ENCODE peak calls at places on chromosomes 2 and 18, in four cellular contexts. One of them, this sample, is unnamed.

GRCh38 chr2:114010001-114010400 is 120.1 kb downstream of the ACTR3 start:
- DNase-seq in mesendoderm: no peak
- DNase-seq in fibroblast of lung: no peak
- DNase-seq in adrenal gland: no peak
- DNase-seq in this sample: no peak

GRCh38 chr2:3692375-3692774 is 11.0 kb upstream of the DCDC2C start:
- DNase-seq in adrenal gland: no peak
- DNase-seq in mesendoderm: peak; percentile 66
- DNase-seq in fibroblast of lung: peak; percentile 22
- DNase-seq in this sample: no peak

GRCh38 chr2:28649481-28650260 is 102.0 kb upstream of the PPP1CB start:
- DNase-seq in adrenal gland: no peak
- DNase-seq in mesendoderm: no peak
- DNase-seq in fibroblast of lung: no peak
- DNase-seq in this sample: no peak

GRCh38 chr2:156320491-156320896 is 12.0 kb downstream of the NR4A2 start:
- DNase-seq in mesendoderm: peak; percentile 85
- DNase-seq in adrenal gland: peak; percentile 41
- DNase-seq in fibroblast of lung: peak; percentile 53
- DNase-seq in this sample: no peak

GRCh38 chr2:31170071-31170698 is 31.9 kb upstream of the GALNT14 start:
- DNase-seq in adrenal gland: peak; percentile 71
- DNase-seq in mesendoderm: peak; percentile 83
- DNase-seq in fibroblast of lung: peak; percentile 70
- DNase-seq in this sample: peak; percentile 38

GRCh38 chr18:67669993-67670671 is 153.6 kb upstream of the DSEL start:
- DNase-seq in fibroblast of lung: peak; percentile 93
- DNase-seq in adrenal gland: no peak
- DNase-seq in mesendoderm: no peak
- DNase-seq in this sample: no peak

GRCh38 chr2:96527052-96527964 is 9.2 kb upstream of the ARID5A start:
- DNase-seq in fibroblast of lung: peak; percentile 47
- DNase-seq in adrenal gland: peak; percentile 25
- DNase-seq in mesendoderm: peak; percentile 28
- DNase-seq in this sample: peak; percentile 45

GRCh38 chr2:8086342-8086741 is 595.5 kb upstream of the ID2 start:
- DNase-seq in adrenal gland: no peak
- DNase-seq in mesendoderm: no peak
- DNase-seq in fibroblast of lung: peak; percentile 16
- DNase-seq in this sample: no peak

GRCh38 chr2:49210191-49210590 is 55.9 kb upstream of the FSHR start:
- DNase-seq in mesendoderm: peak; percentile 89
- DNase-seq in adrenal gland: no peak
- DNase-seq in fibroblast of lung: no peak
- DNase-seq in this sample: no peak

GRCh38 chr2:187233811-187234210 is 214.2 kb downstream of the CALCRL start:
- DNase-seq in fibroblast of lung: no peak
- DNase-seq in adrenal gland: no peak
- DNase-seq in mesendoderm: no peak
- DNase-seq in this sample: no peak

GRCh38 chr2:43853141-43854081 is 14.6 kb downstream of the ABCG8 start:
- DNase-seq in fibroblast of lung: no peak
- DNase-seq in adrenal gland: no peak
- DNase-seq in mesendoderm: no peak
- DNase-seq in this sample: no peak

GRCh38 chr2:222842517-222843174 is 18.2 kb upstream of the ACSL3 start:
- DNase-seq in fibroblast of lung: peak; percentile 57
- DNase-seq in adrenal gland: no peak
- DNase-seq in mesendoderm: no peak
- DNase-seq in this sample: no peak

GRCh38 chr18:59140287-59140885 is 702 bp downstream of the SEC11C start:
- DNase-seq in adrenal gland: peak; percentile 39
- DNase-seq in fibroblast of lung: peak; percentile 29
- DNase-seq in mesendoderm: peak; percentile 56
- DNase-seq in this sample: no peak

GRCh38 chr18:47983946-47984345 is 53.5 kb upstream of the SMAD2 start:
- DNase-seq in fibroblast of lung: no peak
- DNase-seq in mesendoderm: no peak
- DNase-seq in adrenal gland: no peak
- DNase-seq in this sample: no peak

GRCh38 chr2:667332-668000 is 9.7 kb downstream of the TMEM18 start:
- DNase-seq in mesendoderm: peak; percentile 58
- DNase-seq in fibroblast of lung: peak; percentile 77
- DNase-seq in adrenal gland: peak; percentile 60
- DNase-seq in this sample: no peak

GRCh38 chr2:179974743-179975142 is 32.4 kb downstream of the CWC22 start:
- DNase-seq in adrenal gland: no peak
- DNase-seq in mesendoderm: no peak
- DNase-seq in fibroblast of lung: peak; percentile 5
- DNase-seq in this sample: no peak

GRCh38 chr2:20355131-20355530 is 4.5 kb upstream of the PUM2 start:
- DNase-seq in mesendoderm: no peak
- DNase-seq in fibroblast of lung: peak; percentile 48
- DNase-seq in adrenal gland: peak; percentile 87
- DNase-seq in this sample: no peak

GRCh38 chr2:43169987-43170732 is 56.2 kb downstream of the ZFP36L2 start:
- DNase-seq in fibroblast of lung: no peak
- DNase-seq in adrenal gland: no peak
- DNase-seq in mesendoderm: no peak
- DNase-seq in this sample: peak; percentile 42

GRCh38 chr18:70672581-70672980 is 383.7 kb downstream of the SOCS6 start:
- DNase-seq in adrenal gland: no peak
- DNase-seq in fibroblast of lung: no peak
- DNase-seq in mesendoderm: no peak
- DNase-seq in this sample: peak; percentile 85

GRCh38 chr18:77524909-77525308 is 275.3 kb downstream of the GALR1 start:
- DNase-seq in adrenal gland: no peak
- DNase-seq in mesendoderm: no peak
- DNase-seq in fibroblast of lung: no peak
- DNase-seq in this sample: no peak

GRCh38 chr2:88345842-88346241 is 106.7 kb downstream of the FOXI3 start:
- DNase-seq in mesendoderm: no peak
- DNase-seq in fibroblast of lung: no peak
- DNase-seq in adrenal gland: no peak
- DNase-seq in this sample: no peak

GRCh38 chr2:200065477-200065876 is 110.1 kb downstream of the MAIP1 start:
- DNase-seq in fibroblast of lung: peak; percentile 59
- DNase-seq in mesendoderm: no peak
- DNase-seq in adrenal gland: no peak
- DNase-seq in this sample: no peak

GRCh38 chr18:5879479-5879882 is 15.8 kb downstream of the TMEM200C start:
- DNase-seq in fibroblast of lung: peak; percentile 66
- DNase-seq in mesendoderm: peak; percentile 26
- DNase-seq in adrenal gland: no peak
- DNase-seq in this sample: no peak

GRCh38 chr2:200415455-200415854 is 94.4 kb downstream of the KCTD18 start:
- DNase-seq in fibroblast of lung: no peak
- DNase-seq in mesendoderm: no peak
- DNase-seq in adrenal gland: no peak
- DNase-seq in this sample: no peak

GRCh38 chr2:242034138-242034537 is 164.6 kb downstream of the RTP5 start:
- DNase-seq in mesendoderm: no peak
- DNase-seq in adrenal gland: no peak
- DNase-seq in fibroblast of lung: no peak
- DNase-seq in this sample: no peak

GRCh38 chr2:3729786-3730185 is 26.4 kb downstream of the DCDC2C start:
- DNase-seq in mesendoderm: no peak
- DNase-seq in fibroblast of lung: no peak
- DNase-seq in adrenal gland: no peak
- DNase-seq in this sample: no peak

GRCh38 chr2:175595139-175595538 is 406.9 kb downstream of the LNPK start:
- DNase-seq in fibroblast of lung: no peak
- DNase-seq in adrenal gland: no peak
- DNase-seq in mesendoderm: no peak
- DNase-seq in this sample: no peak

GRCh38 chr2:217277646-217278048 is 417.8 kb upstream of the TNP1 start:
- DNase-seq in fibroblast of lung: peak; percentile 98
- DNase-seq in adrenal gland: peak; percentile 40
- DNase-seq in mesendoderm: no peak
- DNase-seq in this sample: no peak

GRCh38 chr18:73684651-73685050 is 463.0 kb downstream of the FBXO15 start:
- DNase-seq in fibroblast of lung: no peak
- DNase-seq in mesendoderm: no peak
- DNase-seq in adrenal gland: no peak
- DNase-seq in this sample: no peak

GRCh38 chr2:26735883-26736588 is 28.0 kb upstream of the SLC35F6 start:
- DNase-seq in adrenal gland: peak; percentile 83
- DNase-seq in fibroblast of lung: no peak
- DNase-seq in mesendoderm: no peak
- DNase-seq in this sample: no peak

GRCh38 chr2:240500561-240501423 is 57.0 kb downstream of the ANKMY1 start:
- DNase-seq in fibroblast of lung: no peak
- DNase-seq in mesendoderm: no peak
- DNase-seq in adrenal gland: peak; percentile 51
- DNase-seq in this sample: no peak

GRCh38 chr2:200860092-200860795 is 4.2 kb downstream of the CLK1 start:
- DNase-seq in fibroblast of lung: peak; percentile 43
- DNase-seq in adrenal gland: peak; percentile 76
- DNase-seq in mesendoderm: peak; percentile 21
- DNase-seq in this sample: no peak

GRCh38 chr2:181457741-181458425 is 697 bp downstream of the ITGA4 start:
- DNase-seq in mesendoderm: peak; percentile 20
- DNase-seq in adrenal gland: peak; percentile 5
- DNase-seq in fibroblast of lung: peak; percentile 48
- DNase-seq in this sample: peak; percentile 48

GRCh38 chr2:234292205-234292954 is 204.5 kb downstream of the ARL4C start:
- DNase-seq in mesendoderm: peak; percentile 22
- DNase-seq in adrenal gland: no peak
- DNase-seq in fibroblast of lung: no peak
- DNase-seq in this sample: peak; percentile 91

GRCh38 chr2:127584047-127584446 is 48.6 kb downstream of the MYO7B start:
- DNase-seq in fibroblast of lung: no peak
- DNase-seq in adrenal gland: no peak
- DNase-seq in mesendoderm: no peak
- DNase-seq in this sample: no peak

DNA sequence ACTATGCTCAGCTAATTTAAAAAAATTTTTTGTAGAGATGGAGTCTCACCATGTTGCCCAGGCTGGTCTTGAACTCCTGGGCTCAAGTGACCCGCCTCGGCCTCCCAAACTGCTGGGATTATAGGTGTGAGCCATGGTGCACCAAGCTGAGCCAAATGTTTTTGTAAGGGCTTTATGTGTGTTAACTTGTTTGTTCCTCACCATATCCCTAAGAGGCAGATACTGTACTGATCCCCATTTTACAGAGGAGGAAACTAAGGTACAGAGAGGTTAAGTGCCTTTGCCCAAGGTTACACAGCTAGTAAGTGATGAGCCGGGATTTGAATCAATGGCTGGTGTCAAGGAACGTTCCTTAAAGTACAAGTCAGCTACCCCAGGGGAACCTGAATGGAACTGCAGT is 85.3 kb upstream of the KLF7 start:
- DNase-seq in fibroblast of lung: no peak
- DNase-seq in mesendoderm: no peak
- DNase-seq in adrenal gland: no peak
- DNase-seq in this sample: no peak
- H3K4me3 ChIP-seq in fibroblast of lung: no peak overlapping the region
- H3K4me3 ChIP-seq in mesendoderm: no peak overlapping the region
- H3K4me3 ChIP-seq in adrenal gland: no peak overlapping the region
- H3K4me3 ChIP-seq in this sample: no peak overlapping the region

GRCh38 chr2:109292377-109292776 is 163.4 kb downstream of the SH3RF3 start:
- DNase-seq in adrenal gland: no peak
- DNase-seq in mesendoderm: no peak
- DNase-seq in fibroblast of lung: no peak
- DNase-seq in this sample: no peak
- H3K27me3 ChIP-seq in adrenal gland: no peaks in the 10 kb centered on the region
- H3K27me3 ChIP-seq in mesendoderm: no peaks in the 10 kb centered on the region
- H3K27me3 ChIP-seq in fibroblast of lung: no peaks in the 10 kb centered on the region
- H3K27me3 ChIP-seq in this sample: no peaks in the 10 kb centered on the region

GRCh38 chr2:9653485-9654271 is 22.9 kb upstream of the YWHAQ start:
- DNase-seq in adrenal gland: no peak
- DNase-seq in fibroblast of lung: no peak
- DNase-seq in mesendoderm: no peak
- DNase-seq in this sample: no peak
- H3K4me1 ChIP-seq in adrenal gland: peaks cover 12% of the 10 kb centered on the region
- H3K4me1 ChIP-seq in fibroblast of lung: peaks cover 21% of the 10 kb centered on the region
- H3K4me1 ChIP-seq in mesendoderm: peaks cover 3% of the 10 kb centered on the region
- H3K4me1 ChIP-seq in this sample: peaks cover 19% of the 10 kb centered on the region

GRCh38 chr2:134706587-134707329 is 12.0 kb downstream of the TMEM163 start:
- DNase-seq in mesendoderm: no peak
- DNase-seq in adrenal gland: no peak
- DNase-seq in fibroblast of lung: no peak
- DNase-seq in this sample: no peak
- H3K4me3 ChIP-seq in mesendoderm: no peak overlapping the region
- H3K4me3 ChIP-seq in adrenal gland: no peak overlapping the region
- H3K4me3 ChIP-seq in fibroblast of lung: no peak overlapping the region
- H3K4me3 ChIP-seq in this sample: peak overlapping the region; percentile 9

GRCh38 chr2:104873689-104874054 is 19.8 kb downstream of the POU3F3 start:
- DNase-seq in mesendoderm: no peak
- DNase-seq in adrenal gland: no peak
- DNase-seq in fibroblast of lung: no peak
- DNase-seq in this sample: no peak

GRCh38 chr2:104871566-104872033 is 17.7 kb downstream of the POU3F3 start:
- DNase-seq in adrenal gland: no peak
- DNase-seq in fibroblast of lung: no peak
- DNase-seq in mesendoderm: no peak
- DNase-seq in this sample: no peak

GRCh38 chr2:104872034-104872865 is 18.3 kb downstream of the POU3F3 start:
- DNase-seq in adrenal gland: no peak
- DNase-seq in mesendoderm: peak; percentile 64
- DNase-seq in fibroblast of lung: no peak
- DNase-seq in this sample: no peak

GRCh38 chr2:104874230-104874629 is 20.3 kb downstream of the POU3F3 start:
- DNase-seq in mesendoderm: no peak
- DNase-seq in fibroblast of lung: no peak
- DNase-seq in adrenal gland: no peak
- DNase-seq in this sample: no peak

GRCh38 chr2:104872866-104873688 is 19.2 kb downstream of the POU3F3 start:
- DNase-seq in adrenal gland: peak; percentile 49
- DNase-seq in fibroblast of lung: peak; percentile 58
- DNase-seq in mesendoderm: peak; percentile 84
- DNase-seq in this sample: no peak
- H3K27me3 ChIP-seq in adrenal gland: peaks cover 30% of the 10 kb centered on the region
- H3K27me3 ChIP-seq in fibroblast of lung: peaks cover 18% of the 10 kb centered on the region
- H3K27me3 ChIP-seq in mesendoderm: peaks cover 47% of the 10 kb centered on the region
- H3K27me3 ChIP-seq in this sample: peaks cover 3% of the 10 kb centered on the region

DNA sequence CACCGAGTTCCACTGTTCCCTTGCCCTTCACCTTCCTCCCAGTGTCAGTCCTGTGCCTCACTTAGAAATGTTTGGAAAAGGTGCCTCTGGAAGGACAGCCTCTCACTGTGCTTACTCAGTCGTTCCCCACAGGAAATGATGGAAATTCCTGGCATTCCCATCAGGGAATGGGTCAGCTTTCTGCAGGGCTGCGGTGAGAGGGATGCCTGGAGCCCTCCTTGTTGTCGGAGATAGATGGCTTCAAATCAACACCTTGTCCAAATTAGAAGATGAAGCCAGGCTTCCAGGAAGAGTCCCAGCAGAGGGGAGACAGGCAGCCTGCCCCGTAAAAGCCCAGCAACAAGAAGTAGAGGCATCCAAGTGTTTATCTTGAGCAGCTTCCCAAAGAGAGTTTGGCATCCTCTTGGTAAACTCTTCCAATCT is 25.3 kb downstream of the COLEC12 start:
- DNase-seq in fibroblast of lung: peak; percentile 42
- DNase-seq in mesendoderm: peak; percentile 97
- DNase-seq in adrenal gland: no peak
- DNase-seq in this sample: no peak
- H3K4me1 ChIP-seq in fibroblast of lung: peaks cover 22% of the 10 kb centered on the region
- H3K4me1 ChIP-seq in mesendoderm: peaks cover 3% of the 10 kb centered on the region
- H3K4me1 ChIP-seq in adrenal gland: peaks cover 18% of the 10 kb centered on the region
- H3K4me1 ChIP-seq in this sample: no peaks in the 10 kb centered on the region

GRCh38 chr2:134671498-134671897 is 47.3 kb downstream of the TMEM163 start:
- DNase-seq in fibroblast of lung: no peak
- DNase-seq in adrenal gland: no peak
- DNase-seq in mesendoderm: peak; percentile 35
- DNase-seq in this sample: no peak
- H3K4me3 ChIP-seq in fibroblast of lung: no peak overlapping the region
- H3K4me3 ChIP-seq in adrenal gland: no peak overlapping the region
- H3K4me3 ChIP-seq in mesendoderm: no peak overlapping the region
- H3K4me3 ChIP-seq in this sample: peak overlapping the region; percentile 48